ENCODE peak calls at places on chromosomes 3 and 15, in five cellular contexts. One of them, this sample, is unnamed.

GRCh38 chr3:128267541-128267940 is 114.3 kb downstream of the EEFSEC start:
- DNase-seq in activated T-helper 1 cell treated with Interleukin-2 at 50 U/mL for 16 hours: no peak
- DNase-seq in NCI-H1092 treated with DMSO at 0.1 percent for 48 hours: no peak
- DNase-seq in EH: no peak
- DNase-seq in stimulated activated CD8-positive, alpha-beta memory T cell treated with anti-CD3 and anti-CD28 coated beads, Interleukin-4, amount 100 ng/mL, for 24 hours: no peak
- DNase-seq in this sample: no peak

GRCh38 chr3:187454416-187454815 is 86.2 kb downstream of the RTP4 start:
- DNase-seq in activated T-helper 1 cell treated with Interleukin-2 at 50 U/mL for 16 hours: no peak
- DNase-seq in EH: peak
- DNase-seq in stimulated activated CD8-positive, alpha-beta memory T cell treated with anti-CD3 and anti-CD28 coated beads, Interleukin-4, amount 100 ng/mL, for 24 hours: no peak
- DNase-seq in NCI-H1092 treated with DMSO at 0.1 percent for 48 hours: no peak
- DNase-seq in this sample: no peak

GRCh38 chr3:172082269-172082668 is 42.9 kb downstream of the FNDC3B start:
- DNase-seq in activated T-helper 1 cell treated with Interleukin-2 at 50 U/mL for 16 hours: no peak
- DNase-seq in EH: peak
- DNase-seq in stimulated activated CD8-positive, alpha-beta memory T cell treated with anti-CD3 and anti-CD28 coated beads, Interleukin-4, amount 100 ng/mL, for 24 hours: no peak
- DNase-seq in NCI-H1092 treated with DMSO at 0.1 percent for 48 hours: no peak
- DNase-seq in this sample: no peak

GRCh38 chr15:52340093-52340492 is 44.5 kb upstream of the MYO5C start:
- DNase-seq in EH: no peak
- DNase-seq in stimulated activated CD8-positive, alpha-beta memory T cell treated with anti-CD3 and anti-CD28 coated beads, Interleukin-4, amount 100 ng/mL, for 24 hours: no peak
- DNase-seq in activated T-helper 1 cell treated with Interleukin-2 at 50 U/mL for 16 hours: no peak
- DNase-seq in NCI-H1092 treated with DMSO at 0.1 percent for 48 hours: no peak
- DNase-seq in this sample: no peak

GRCh38 chr3:149198611-149199010 is 23.0 kb downstream of the CP start:
- DNase-seq in NCI-H1092 treated with DMSO at 0.1 percent for 48 hours: no peak
- DNase-seq in activated T-helper 1 cell treated with Interleukin-2 at 50 U/mL for 16 hours: no peak
- DNase-seq in EH: peak
- DNase-seq in stimulated activated CD8-positive, alpha-beta memory T cell treated with anti-CD3 and anti-CD28 coated beads, Interleukin-4, amount 100 ng/mL, for 24 hours: no peak
- DNase-seq in this sample: no peak

GRCh38 chr15:68639926-68640600 is 61.3 kb downstream of the CORO2B start:
- DNase-seq in activated T-helper 1 cell treated with Interleukin-2 at 50 U/mL for 16 hours: no peak
- DNase-seq in NCI-H1092 treated with DMSO at 0.1 percent for 48 hours: no peak
- DNase-seq in EH: peak
- DNase-seq in stimulated activated CD8-positive, alpha-beta memory T cell treated with anti-CD3 and anti-CD28 coated beads, Interleukin-4, amount 100 ng/mL, for 24 hours: no peak
- DNase-seq in this sample: no peak

GRCh38 chr3:34727700-34728099 is 911.6 kb upstream of the ARPP21 start:
- DNase-seq in NCI-H1092 treated with DMSO at 0.1 percent for 48 hours: no peak
- DNase-seq in EH: peak
- DNase-seq in stimulated activated CD8-positive, alpha-beta memory T cell treated with anti-CD3 and anti-CD28 coated beads, Interleukin-4, amount 100 ng/mL, for 24 hours: no peak
- DNase-seq in activated T-helper 1 cell treated with Interleukin-2 at 50 U/mL for 16 hours: no peak
- DNase-seq in this sample: no peak

GRCh38 chr3:143961351-143961750 is 10.3 kb upstream of the DIPK2A start:
- DNase-seq in EH: no peak
- DNase-seq in NCI-H1092 treated with DMSO at 0.1 percent for 48 hours: no peak
- DNase-seq in activated T-helper 1 cell treated with Interleukin-2 at 50 U/mL for 16 hours: no peak
- DNase-seq in stimulated activated CD8-positive, alpha-beta memory T cell treated with anti-CD3 and anti-CD28 coated beads, Interleukin-4, amount 100 ng/mL, for 24 hours: no peak
- DNase-seq in this sample: no peak

GRCh38 chr15:31302778-31303433 is 23.7 kb upstream of the KLF13 start:
- DNase-seq in NCI-H1092 treated with DMSO at 0.1 percent for 48 hours: no peak
- DNase-seq in activated T-helper 1 cell treated with Interleukin-2 at 50 U/mL for 16 hours: no peak
- DNase-seq in EH: no peak
- DNase-seq in stimulated activated CD8-positive, alpha-beta memory T cell treated with anti-CD3 and anti-CD28 coated beads, Interleukin-4, amount 100 ng/mL, for 24 hours: no peak
- DNase-seq in this sample: no peak

This sample was measured in GM12892.